ENCODE peak calls at places on chromosomes 2 and 18, in five cellular contexts. B, K, Z, H and N are unnamed samples.

GRCh38 chr2:174570325-174570958 is 27.2 kb downstream of the WIPF1 start:
- DNase-seq in B (no peak), K (no peak), Z (no peak), H (no peak), N (no peak)

GRCh38 chr2:17518212-17519154 is at the start of gene RAD51AP2:
- DNase-seq in B (peak), K (peak), Z (peak), H (peak), N (peak)

GRCh38 chr2:184336688-184337087 is 261.6 kb upstream of the ZNF804A start:
- DNase-seq in B (peak), K (no peak), Z (no peak), H (no peak), N (no peak)

GRCh38 chr2:219689676-219690628 is 62.5 kb downstream of the SLC4A3 start:
- DNase-seq in B (peak), K (peak), Z (peak), H (peak), N (no peak)

GRCh38 chr2:95695613-95696012 is 103.8 kb downstream of the TRIM43 start:
- DNase-seq in B (no peak), K (peak), Z (no peak), H (peak), N (peak)

GRCh38 chr2:223909048-223909741 is 35.9 kb downstream of the WDFY1 start:
- DNase-seq in B (no peak), K (peak), Z (no peak), H (peak), N (no peak)

GRCh38 chr2:177355874-177356273 is 36.7 kb upstream of the AGPS start:
- DNase-seq in B (peak), K (peak), Z (no peak), H (no peak), N (no peak)

GRCh38 chr2:227370791-227371312 is 8.3 kb downstream of the TM4SF20 start:
- DNase-seq in B (peak), K (peak), Z (no peak), H (peak), N (peak)

GRCh38 chr2:74093426-74093825 is 54.3 kb downstream of the BOLA3 start:
- DNase-seq in B (no peak), K (no peak), Z (no peak), H (no peak), N (no peak)

GRCh38 chr18:48409591-48410094 is 460 bp upstream of the ZBTB7C start:
- DNase-seq in B (peak), K (no peak), Z (peak), H (peak), N (no peak)

GRCh38 chr2:235934059-235934896 is 233.9 kb downstream of the GBX2 start:
- DNase-seq in B (no peak), K (no peak), Z (no peak), H (no peak), N (no peak)

GRCh38 chr2:226981731-226982373 is 146.0 kb downstream of the RHBDD1 start:
- DNase-seq in B (no peak), K (peak), Z (no peak), H (no peak), N (no peak)

GRCh38 chr2:105447476-105447875 is 48.6 kb upstream of the FHL2 start:
- DNase-seq in B (peak), K (no peak), Z (no peak), H (no peak), N (no peak)

GRCh38 chr18:36186461-36187137 is 698 bp upstream of the MOCOS start:
- DNase-seq in B (peak), K (peak), Z (no peak), H (peak), N (peak)

GRCh38 chr18:11246466-11246865 is 97.1 kb upstream of the PIEZO2 start:
- DNase-seq in B (no peak), K (peak), Z (no peak), H (no peak), N (no peak)

GRCh38 chr2:626491-627339 is 50.5 kb downstream of the TMEM18 start:
- DNase-seq in B (no peak), K (no peak), Z (no peak), H (no peak), N (no peak)

GRCh38 chr2:215517391-215517790 is 81.5 kb upstream of the FN1 start:
- DNase-seq in B (no peak), K (no peak), Z (no peak), H (no peak), N (no peak)

GRCh38 chr2:161096336-161096735 is 63.9 kb upstream of the TANK start:
- DNase-seq in B (peak), K (peak), Z (no peak), H (no peak), N (no peak)

GRCh38 chr18:36217348-36217747 is 30.1 kb downstream of the MOCOS start:
- DNase-seq in B (no peak), K (no peak), Z (no peak), H (no peak), N (no peak)

GRCh38 chr2:1605102-1605501 is 139.2 kb downstream of the PXDN start:
- DNase-seq in B (peak), K (peak), Z (peak), H (peak), N (no peak)

GRCh38 chr2:129641371-129641770 is 338.1 kb upstream of the RAB6C start:
- DNase-seq in B (no peak), K (no peak), Z (no peak), H (no peak), N (no peak)

GRCh38 chr2:111628221-111628620 is 255.8 kb downstream of the ANAPC1 start:
- DNase-seq in B (no peak), K (no peak), Z (no peak), H (no peak), N (no peak)

GRCh38 chr2:159710601-159711180 is 1.6 kb upstream of the MARCHF7 start:
- DNase-seq in B (peak), K (peak), Z (no peak), H (no peak), N (no peak)

GRCh38 chr2:71466301-71467179 is 13.2 kb downstream of the DYSF start:
- DNase-seq in B (peak), K (peak), Z (peak), H (peak), N (peak)

GRCh38 chr2:199778655-199779054 is 72.3 kb downstream of the FTCDNL1 start:
- DNase-seq in B (no peak), K (no peak), Z (no peak), H (no peak), N (no peak)

GRCh38 chr2:96933528-96933927 is 52.9 kb downstream of the FAM178B start:
- DNase-seq in B (no peak), K (no peak), Z (peak), H (no peak), N (no peak)

GRCh38 chr18:7133181-7133580 is 15.6 kb upstream of the LAMA1 start:
- DNase-seq in B (peak), K (peak), Z (no peak), H (no peak), N (no peak)

GRCh38 chr2:63053889-63054725 is 3.5 kb downstream of the OTX1 start:
- DNase-seq in B (no peak), K (no peak), Z (peak), H (no peak), N (no peak)

GRCh38 chr2:127164761-127165538 is 55.1 kb downstream of the CYP27C1 start:
- DNase-seq in B (no peak), K (no peak), Z (no peak), H (no peak), N (peak)

GRCh38 chr2:163264376-163264775 is 425.8 kb upstream of the KCNH7 start:
- DNase-seq in B (peak), K (peak), Z (no peak), H (no peak), N (no peak)

GRCh38 chr2:172084484-172084733 is 898 bp upstream of the DLX1 start:
- DNase-seq in B (no peak), K (no peak), Z (no peak), H (no peak), N (no peak)

GRCh38 chr2:145771526-145771925 is 1251.6 kb upstream of the ZEB2 start:
- DNase-seq in B (no peak), K (no peak), Z (no peak), H (no peak), N (no peak)

GRCh38 chr2:188665727-188666304 is 308.4 kb upstream of the COL3A1 start:
- DNase-seq in B (no peak), K (no peak), Z (no peak), H (no peak), N (no peak)

GRCh38 chr2:149598014-149598395 is 10.4 kb upstream of the MMADHC start:
- DNase-seq in B (peak), K (peak), Z (no peak), H (no peak), N (no peak)

GRCh38 chr18:1014951-1015627 is 110.4 kb downstream of the ADCYAP1 start:
- DNase-seq in B (peak), K (peak), Z (no peak), H (no peak), N (no peak)

GRCh38 chr2:219314804-219315468 is 5.7 kb upstream of the PTPRN start:
- DNase-seq in B (peak), K (no peak), Z (no peak), H (no peak), N (no peak)

GRCh38 chr2:5959836-5960820 is 267.9 kb downstream of the SOX11 start:
- DNase-seq in B (no peak), K (no peak), Z (no peak), H (no peak), N (no peak)

GRCh38 chr18:36322734-36323133 is 25.2 kb downstream of the FHOD3 start:
- DNase-seq in B (no peak), K (no peak), Z (no peak), H (no peak), N (no peak)

GRCh38 chr18:63262369-63263335 is 56.9 kb downstream of the BCL2 start:
- DNase-seq in B (no peak), K (no peak), Z (no peak), H (peak), N (peak)

GRCh38 chr18:574456-575228 is 5.5 kb upstream of the CETN1 start:
- DNase-seq in B (no peak), K (no peak), Z (no peak), H (no peak), N (no peak)

DNA sequence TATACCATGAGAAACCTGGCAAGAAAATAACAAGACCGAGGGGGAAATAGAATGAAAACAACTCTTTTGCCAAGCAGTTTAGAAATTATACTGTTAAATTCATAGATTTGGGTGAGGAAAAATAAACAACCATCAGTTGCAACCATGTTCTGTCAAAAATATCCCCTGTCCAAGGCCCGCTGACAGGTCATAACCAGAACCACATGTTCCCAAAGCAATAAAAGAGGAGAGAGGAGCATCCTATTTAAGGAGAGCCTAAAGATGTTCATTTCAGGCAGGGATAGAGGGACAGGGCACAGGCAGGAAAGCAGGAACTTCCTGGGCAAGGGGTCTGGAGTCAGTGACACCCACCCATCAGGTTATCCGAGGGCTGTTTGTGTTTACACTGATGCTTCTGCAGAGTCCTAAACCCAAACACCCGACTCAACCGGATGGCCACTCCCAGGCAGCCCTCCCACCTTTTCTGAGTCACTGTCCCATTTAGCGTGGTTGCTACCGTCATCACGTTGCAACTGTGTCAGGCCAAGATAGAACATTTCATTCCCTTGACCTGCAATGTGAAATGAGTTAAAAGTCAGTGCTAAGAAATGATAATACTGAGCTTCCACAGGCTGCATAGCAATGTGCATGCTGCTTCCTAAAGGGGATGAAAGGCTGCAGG is 468.3 kb upstream of the RAB12 start:
- DNase-seq in B (peak), K (peak), Z (no peak), H (peak), N (no peak)
- H3K27ac ChIP-seq in B (no peak), K (no peak), Z (no peak), H (peak), N (no peak)

DNA sequence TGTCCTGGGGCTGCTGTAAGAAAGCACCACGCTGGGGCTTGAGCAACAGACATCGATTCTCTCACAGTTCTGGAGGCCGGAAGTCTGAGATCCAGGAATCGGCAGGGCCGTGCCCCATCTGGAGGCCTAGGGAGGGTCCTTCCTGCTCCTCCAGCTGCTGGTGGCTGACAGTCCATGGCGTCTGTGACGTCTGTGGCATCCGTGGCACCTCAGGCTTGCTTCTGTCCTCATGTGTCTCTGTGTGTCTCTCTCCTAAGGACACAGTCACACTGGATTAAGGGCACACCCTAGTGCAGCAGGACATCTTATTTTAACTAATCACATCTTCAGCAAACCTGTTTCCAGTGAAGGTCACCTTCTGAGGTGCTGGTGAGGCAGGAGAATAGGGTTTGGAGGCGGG is 32.6 kb upstream of the KCNF1 start:
- DNase-seq in B (no peak), K (no peak), Z (no peak), H (no peak), N (no peak)
- H3K27ac ChIP-seq in B (no peak), K (no peak), Z (no peak), H (peak), N (no peak)

GRCh38 chr18:74460825-74461224 is 3.7 kb upstream of the DIPK1C start:
- DNase-seq in B (no peak), K (no peak), Z (no peak), H (no peak), N (no peak)
- H3K27ac ChIP-seq in B (no peak), K (no peak), Z (no peak), H (no peak), N (no peak)

DNA sequence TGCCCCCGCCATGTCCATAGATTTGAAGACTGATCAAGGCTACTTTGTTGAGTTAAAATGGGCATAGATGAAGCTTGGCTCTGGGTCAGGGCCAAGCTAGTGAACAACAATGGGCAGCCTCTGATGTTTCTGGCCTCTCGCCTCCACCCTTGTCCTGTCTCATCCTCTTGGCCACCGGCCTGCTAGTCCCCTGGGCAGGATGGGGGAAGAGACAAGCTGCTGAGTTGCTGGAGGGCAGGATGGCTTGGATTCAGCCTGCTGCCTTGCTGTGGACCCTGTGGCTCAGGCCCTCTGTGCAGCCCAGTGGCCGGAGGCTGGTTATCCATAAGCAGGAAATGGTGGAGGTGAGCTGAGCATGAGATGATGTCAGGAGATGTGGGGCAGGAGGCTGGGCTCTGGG is 122.7 kb downstream of the GLI2 start:
- DNase-seq in B (no peak), K (no peak), Z (no peak), H (no peak), N (no peak)
- H3K27ac ChIP-seq in B (no peak), K (no peak), Z (no peak), H (no peak), N (no peak)

GRCh38 chr2:25960396-25960795 is 21.9 kb downstream of the KIF3C start:
- DNase-seq in B (no peak), K (no peak), Z (no peak), H (no peak), N (no peak)
- H3K27ac ChIP-seq in B (no peak), K (no peak), Z (no peak), H (peak), N (no peak)

GRCh38 chr2:152587187-152587947 is 129.9 kb downstream of the PRPF40A start:
- DNase-seq in B (peak), K (no peak), Z (no peak), H (no peak), N (no peak)
- H3K27ac ChIP-seq in B (peak), K (no peak), Z (no peak), H (no peak), N (no peak)